ENCODE peak calls at places on chromosomes 11 and 22, in six cellular contexts. C is uterus, J is left kidney, S is fibroblast of lung, G is EL, A is NCI-H187 treated with DMSO at 0.1 percent for 48 hours. U is an unnamed sample.

GRCh38 chr22:21087119-21087518 is 41.4 kb downstream of the LRRC74B start:
- DNase-seq in J (no peak), A (no peak), S (no peak), G (no peak), C (no peak), U (no peak)

GRCh38 chr11:33867566-33867965 is 24.3 kb downstream of the LMO2 start:
- DNase-seq in A (no peak), S (no peak), C (no peak), G (no peak), J (no peak), U (no peak)

GRCh38 chr11:119337581-119338317 is 2.9 kb downstream of the C1QTNF5 start:
- DNase-seq in G (peak), A (no peak), J (peak), S (peak), C (no peak), U (no peak)

GRCh38 chr11:70826950-70827349 is 425.4 kb downstream of the SHANK2 start:
- DNase-seq in C (no peak), G (no peak), A (no peak), J (no peak), S (no peak), U (no peak)

GRCh38 chr11:2268911-2269600 is 1.3 kb downstream of the ASCL2 start:
- DNase-seq in A (no peak), G (no peak), C (peak), S (peak), J (peak), U (no peak)

GRCh38 chr11:73317373-73317772 is 9.3 kb downstream of the ARHGEF17 start:
- DNase-seq in S (no peak), C (peak), A (no peak), J (no peak), G (no peak), U (no peak)

GRCh38 chr22:19043111-19044085 is 78.8 kb downstream of the DGCR2 start:
- DNase-seq in J (no peak), A (no peak), S (no peak), C (no peak), G (peak), U (peak)

GRCh38 chr11:117300773-117301172 is 9.6 kb downstream of the BACE1-AS start:
- DNase-seq in J (peak), A (no peak), G (no peak), C (peak), S (no peak), U (no peak)

GRCh38 chr11:62627718-62628117 is 5.9 kb upstream of the B3GAT3 start:
- DNase-seq in C (no peak), A (no peak), S (no peak), G (no peak), J (no peak), U (no peak)

GRCh38 chr11:131868769-131869482 is 498.5 kb downstream of the NTM start:
- DNase-seq in J (no peak), C (no peak), S (no peak), A (no peak), G (no peak), U (no peak)

GRCh38 chr22:31240011-31240410 is 27.9 kb downstream of the LIMK2 start:
- DNase-seq in C (no peak), J (no peak), A (no peak), S (peak), G (peak), U (no peak)

U was measured in GM04503.